ENCODE peak calls at places on chromosome 12, in eight cellular contexts. O is GM23338; Q is CD8-positive, alpha-beta memory T cell; G is CD8-positive, alpha-beta T cell; A is heart right ventricle; I is CD4-positive, alpha-beta memory T cell; Z is fibroblast of pulmonary artery; Y is uterus. F is an unnamed sample.

GRCh38 chr12:7693793-7694192 is 1.8 kb downstream of the GDF3 start:
- DNase-seq in O (peak), Q (no peak), G (no peak), A (no peak), I (no peak), Z (no peak), Y (no peak), F (no peak)

GRCh38 chr12:47075192-47076084 is 4.0 kb upstream of the PCED1B start:
- DNase-seq in O (no peak), Q (no peak), G (no peak), A (no peak), I (no peak), Z (no peak), Y (no peak), F (no peak)

GRCh38 chr12:48442191-48442828 is 30.0 kb upstream of the ANP32D start:
- DNase-seq in O (peak), Q (no peak), G (no peak), A (no peak), I (no peak), Z (no peak), Y (no peak), F (no peak)

GRCh38 chr12:107223816-107224215 is 130.5 kb upstream of the CRY1 start:
- DNase-seq in O (no peak), Q (no peak), G (no peak), A (no peak), I (no peak), Z (no peak), Y (no peak), F (no peak)

GRCh38 chr12:10562306-10562933 is 51.0 kb downstream of the MAGOHB start:
- DNase-seq in O (peak), Q (peak), G (no peak), A (no peak), I (peak), Z (peak), Y (no peak), F (peak)

GRCh38 chr12:6361834-6362233 is 13.5 kb downstream of the SCNN1A start:
- DNase-seq in O (no peak), Q (no peak), G (no peak), A (peak), I (no peak), Z (peak), Y (no peak), F (no peak)

GRCh38 chr12:23813206-23813605 is 136.3 kb downstream of the SOX5 start:
- DNase-seq in O (no peak), Q (no peak), G (no peak), A (no peak), I (no peak), Z (no peak), Y (no peak), F (no peak)

GRCh38 chr12:105018001-105018400 is 31.9 kb downstream of the NOPCHAP1 start:
- DNase-seq in O (no peak), Q (no peak), G (no peak), A (no peak), I (no peak), Z (no peak), Y (no peak), F (no peak)

GRCh38 chr12:53325539-53326061 is 4.2 kb upstream of the AAAS start:
- DNase-seq in O (peak), Q (no peak), G (no peak), A (peak), I (no peak), Z (no peak), Y (peak), F (no peak)

GRCh38 chr12:108622425-108622824 is 11.3 kb downstream of the SELPLG start:
- DNase-seq in O (peak), Q (no peak), G (no peak), A (no peak), I (peak), Z (peak), Y (no peak), F (no peak)

GRCh38 chr12:64385468-64385867 is 5.1 kb downstream of the C12orf56 start:
- DNase-seq in O (no peak), Q (no peak), G (no peak), A (no peak), I (no peak), Z (no peak), Y (no peak), F (no peak)

GRCh38 chr12:14701808-14702568 is 5.6 kb upstream of the GUCY2C start:
- DNase-seq in O (no peak), Q (no peak), G (no peak), A (no peak), I (no peak), Z (no peak), Y (no peak), F (no peak)

GRCh38 chr12:108328420-108328819 is 10.7 kb downstream of the CMKLR1 start:
- DNase-seq in O (no peak), Q (no peak), G (no peak), A (no peak), I (no peak), Z (no peak), Y (no peak), F (no peak)

GRCh38 chr12:97568336-97569180 is 106.0 kb downstream of the RMST start:
- DNase-seq in O (no peak), Q (no peak), G (no peak), A (no peak), I (no peak), Z (no peak), Y (no peak), F (no peak)

GRCh38 chr12:109130755-109131521 is 14.6 kb downstream of the ACACB start:
- DNase-seq in O (peak), Q (no peak), G (no peak), A (peak), I (no peak), Z (no peak), Y (no peak), F (no peak)

GRCh38 chr12:80118565-80119337 is 19.4 kb downstream of the OTOGL start:
- DNase-seq in O (peak), Q (no peak), G (no peak), A (no peak), I (no peak), Z (no peak), Y (no peak), F (no peak)

GRCh38 chr12:80935076-80935475 is 2.7 kb downstream of the LIN7A start:
- DNase-seq in O (no peak), Q (no peak), G (no peak), A (no peak), I (no peak), Z (no peak), Y (no peak), F (no peak)

GRCh38 chr12:123712780-123713319 is 697 bp downstream of the ATP6V0A2 start:
- DNase-seq in O (no peak), Q (no peak), G (no peak), A (no peak), I (no peak), Z (no peak), Y (no peak), F (no peak)

GRCh38 chr12:87119713-87120112 is 863.5 kb upstream of the MGAT4C start:
- DNase-seq in O (no peak), Q (no peak), G (no peak), A (no peak), I (no peak), Z (peak), Y (no peak), F (no peak)

GRCh38 chr12:102748704-102749103 is 168.3 kb downstream of the PAH start:
- DNase-seq in O (no peak), Q (no peak), G (no peak), A (no peak), I (no peak), Z (no peak), Y (no peak), F (no peak)

GRCh38 chr12:52025301-52026172 is 18.8 kb downstream of the TAMALIN start:
- DNase-seq in O (peak), Q (peak), G (peak), A (peak), I (peak), Z (peak), Y (peak), F (peak)

GRCh38 chr12:59699408-59700144 is 103.7 kb downstream of the SLC16A7 start:
- DNase-seq in O (no peak), Q (no peak), G (no peak), A (no peak), I (no peak), Z (peak), Y (no peak), F (no peak)

GRCh38 chr12:117970334-117970733 is 1.5 kb upstream of the KSR2 start:
- DNase-seq in O (no peak), Q (no peak), G (no peak), A (no peak), I (no peak), Z (no peak), Y (no peak), F (no peak)

GRCh38 chr12:132507656-132508055 is 17.7 kb downstream of the FBRSL1 start:
- DNase-seq in O (no peak), Q (no peak), G (no peak), A (no peak), I (no peak), Z (no peak), Y (no peak), F (no peak)

GRCh38 chr12:56081393-56082347 is 1.7 kb downstream of the ERBB3 start:
- DNase-seq in O (peak), Q (no peak), G (no peak), A (no peak), I (no peak), Z (no peak), Y (no peak), F (no peak)

GRCh38 chr12:59396941-59397340 is 198.9 kb upstream of the SLC16A7 start:
- DNase-seq in O (no peak), Q (no peak), G (no peak), A (no peak), I (no peak), Z (no peak), Y (no peak), F (no peak)

GRCh38 chr12:5796171-5797091 is 148.6 kb downstream of the ANO2 start:
- DNase-seq in O (peak), Q (no peak), G (no peak), A (peak), I (no peak), Z (peak), Y (no peak), F (peak)

GRCh38 chr12:15629108-15629507 is 160.1 kb downstream of the EPS8 start:
- DNase-seq in O (peak), Q (no peak), G (no peak), A (peak), I (no peak), Z (peak), Y (peak), F (no peak)

GRCh38 chr12:90995041-90995440 is 9.7 kb downstream of the EPYC start:
- DNase-seq in O (no peak), Q (no peak), G (no peak), A (no peak), I (no peak), Z (peak), Y (no peak), F (no peak)

GRCh38 chr12:70609203-70609602 is 28.0 kb downstream of the PTPRB start:
- DNase-seq in O (no peak), Q (no peak), G (no peak), A (no peak), I (no peak), Z (no peak), Y (no peak), F (no peak)

GRCh38 chr12:70606001-70606400 is 31.2 kb downstream of the PTPRB start:
- DNase-seq in O (no peak), Q (no peak), G (no peak), A (no peak), I (no peak), Z (no peak), Y (no peak), F (no peak)

GRCh38 chr12:70607107-70607506 is 30.1 kb downstream of the PTPRB start:
- DNase-seq in O (no peak), Q (no peak), G (no peak), A (no peak), I (no peak), Z (no peak), Y (no peak), F (no peak)

GRCh38 chr12:70609739-70610491 is 27.3 kb downstream of the PTPRB start:
- DNase-seq in O (peak), Q (no peak), G (no peak), A (peak), I (no peak), Z (peak), Y (peak), F (no peak)

DNA sequence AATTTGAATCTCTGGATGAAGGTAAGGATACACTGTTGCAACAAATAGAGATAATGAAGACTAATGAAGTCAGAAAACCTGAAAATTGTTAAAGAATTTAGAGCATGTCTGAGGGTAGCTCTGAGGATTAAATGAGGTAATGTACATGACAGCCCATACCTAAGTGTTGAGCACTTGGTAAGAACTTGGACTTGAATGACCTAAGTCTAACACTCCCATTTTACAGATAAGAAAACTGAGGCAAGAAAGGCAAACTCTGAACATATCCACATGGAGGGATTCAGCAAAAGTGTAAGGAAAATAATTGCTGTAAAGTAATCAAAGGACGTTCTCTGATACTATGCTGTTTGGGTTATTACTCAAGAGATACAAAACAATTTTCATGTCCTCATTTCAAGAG is 29.0 kb downstream of the PTPRB start:
- DNase-seq in O (no peak), Q (no peak), G (no peak), A (no peak), I (no peak), Z (no peak), Y (no peak), F (no peak)
- H3K4me3 ChIP-seq in O (no peak), Q (no peak), G (no peak), A (peak), I (no peak), Z (no peak), Y (no peak), F (no peak)

GRCh38 chr12:49728446-49728845 is 12.9 kb upstream of the TMBIM6 start:
- DNase-seq in O (no peak), Q (no peak), G (no peak), A (no peak), I (no peak), Z (no peak), Y (no peak), F (no peak)

GRCh38 chr12:49730050-49730449 is 11.3 kb upstream of the TMBIM6 start:
- DNase-seq in O (no peak), Q (no peak), G (no peak), A (no peak), I (no peak), Z (no peak), Y (no peak), F (no peak)

GRCh38 chr12:49730568-49731101 is 10.7 kb upstream of the TMBIM6 start:
- DNase-seq in O (no peak), Q (no peak), G (no peak), A (no peak), I (no peak), Z (no peak), Y (no peak), F (no peak)

DNA sequence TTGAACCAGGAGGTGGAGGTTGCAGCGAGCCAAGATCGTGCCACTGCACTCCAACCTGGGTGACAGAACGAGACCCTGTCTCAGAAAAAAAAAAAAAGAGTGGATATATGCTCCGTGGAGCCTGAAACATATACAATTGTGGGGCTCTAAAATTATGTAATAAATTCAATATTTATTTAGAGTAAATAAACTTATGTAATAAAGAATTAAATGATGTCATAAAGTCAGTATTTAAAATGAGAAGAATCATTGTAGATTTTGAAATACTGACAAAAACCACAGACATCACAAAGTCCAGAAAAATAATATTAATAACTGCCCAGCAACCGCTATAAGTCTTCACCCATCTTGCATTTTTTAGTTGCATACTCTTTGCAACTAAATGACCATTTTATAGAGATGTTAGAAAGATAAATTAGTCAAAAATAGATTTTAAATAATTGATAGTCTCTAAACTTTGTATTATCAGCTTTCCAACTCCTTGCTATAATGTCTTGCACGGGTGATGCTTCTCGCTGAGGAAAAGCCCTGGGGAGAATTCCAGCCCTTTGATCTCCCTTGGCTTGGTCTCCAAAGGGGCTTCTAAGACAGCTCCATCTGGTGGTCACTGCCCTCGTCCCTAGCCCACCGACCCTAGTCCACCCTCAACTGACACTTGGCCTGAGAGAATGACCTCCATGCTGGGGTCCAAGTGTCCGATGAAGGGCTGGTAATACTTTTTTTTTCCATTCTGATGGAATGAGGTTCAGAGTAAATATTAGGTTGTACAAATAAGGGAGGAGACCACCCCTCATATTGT is 7.9 kb upstream of the TMBIM6 start:
- DNase-seq in O (peak), Q (no peak), G (no peak), A (no peak), I (no peak), Z (no peak), Y (no peak), F (no peak)
- H3K4me3 ChIP-seq in O (no peak), Q (no peak), G (no peak), A (no peak), I (no peak), Z (no peak), Y (no peak), F (no peak)

DNA sequence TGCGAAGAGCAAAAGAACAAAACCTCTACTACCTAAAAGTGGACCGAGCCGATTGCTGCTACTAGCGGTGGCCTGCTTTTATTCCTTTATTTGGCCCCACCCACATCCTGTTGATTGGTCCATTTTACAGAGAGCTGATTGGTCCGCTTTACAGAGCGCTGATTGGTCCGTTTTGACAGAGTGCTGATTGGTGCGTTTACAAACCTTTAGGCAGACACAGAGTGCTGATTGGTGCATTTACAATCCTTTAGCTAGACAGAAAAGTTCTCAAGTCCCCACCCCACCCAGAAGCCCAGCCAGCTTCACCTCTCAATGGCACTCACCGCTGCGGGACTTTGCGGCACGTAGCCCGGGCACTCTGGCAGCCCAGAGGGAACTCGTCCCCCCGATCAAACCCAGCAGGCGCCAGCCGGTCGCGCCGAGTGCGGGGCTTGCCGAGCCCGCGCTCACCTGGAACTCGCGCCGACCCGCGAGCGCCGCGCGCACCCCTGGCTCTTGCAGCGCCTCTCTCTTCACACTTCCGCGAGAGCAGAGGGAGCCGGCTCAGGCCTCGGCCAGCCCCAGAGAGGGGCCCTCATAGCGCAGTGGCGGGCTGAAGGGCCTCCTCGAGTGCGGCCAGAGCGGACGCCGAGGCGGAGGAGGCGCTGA is 8.7 kb upstream of the FGD4 start:
- DNase-seq in O (peak), Q (no peak), G (no peak), A (peak), I (no peak), Z (peak), Y (no peak), F (no peak)
- H3K4me3 ChIP-seq in O (peak), Q (no peak), G (no peak), A (peak), I (no peak), Z (peak), Y (peak), F (no peak)

GRCh38 chr12:50055831-50056628 is 1.4 kb upstream of the ASIC1 start:
- DNase-seq in O (peak), Q (peak), G (peak), A (no peak), I (peak), Z (peak), Y (peak), F (no peak)
- H3K4me3 ChIP-seq in O (peak), Q (peak), G (no peak), A (no peak), I (no peak), Z (no peak), Y (no peak), F (peak)

F was measured in Jurkat, Clone E6-1.